ENCODE peak calls at places on chromosomes 7 and 10, in nine cellular contexts. U is GM23248, O is SK-N-SH, M is HCT116, C is OCI-LY7, N is neural progenitor cell, H is hepatocyte, X is PC-3, K is MM.1S. G is an unnamed sample.
A peak's percentile ranks its signal among the peaks of the same experiment; 100 is the strongest.

GRCh38 chr7:80294321-80294720 is 159.7 kb downstream of the GNAI1 start:
- DNase-seq in U (peak; percentile 52), O (no peak), M (no peak), C (no peak), N (no peak), H (no peak), X (no peak), K (no peak), G (no peak)

GRCh38 chr10:5960070-5960972 is 17.0 kb downstream of the IL15RA start:
- DNase-seq in U (peak; percentile 21), O (no peak), M (no peak), C (no peak), N (no peak), H (no peak), X (no peak), K (no peak), G (no peak)

GRCh38 chr10:80555415-80555814 is 17.7 kb downstream of the SH2D4B start:
- DNase-seq in U (no peak), O (no peak), M (no peak), C (no peak), N (no peak), H (no peak), X (no peak), K (no peak), G (peak; percentile 28)

GRCh38 chr10:47406870-47407648 is 23.0 kb upstream of the ZNF488 start:
- DNase-seq in U (peak; percentile 80), O (no peak), M (peak; percentile 96), C (no peak), N (no peak), H (peak; percentile 89), X (peak; percentile 98), K (no peak), G (peak; percentile 17)

GRCh38 chr10:46550795-46551700 is 5.4 kb downstream of the GPRIN2 start:
- DNase-seq in U (no peak), O (no peak), M (no peak), C (no peak), N (no peak), H (no peak), X (no peak), K (no peak), G (no peak)

GRCh38 chr7:11754933-11755332 is 77.1 kb downstream of the THSD7A start:
- DNase-seq in U (no peak), O (no peak), M (no peak), C (no peak), N (no peak), H (no peak), X (no peak), K (no peak), G (peak; percentile 21)

GRCh38 chr10:75014516-75015230 is 96.8 kb upstream of the SAMD8 start:
- DNase-seq in U (no peak), O (no peak), M (no peak), C (no peak), N (no peak), H (no peak), X (no peak), K (peak; percentile 76), G (no peak)

GRCh38 chr7:157205438-157205837 is 66.7 kb downstream of the UBE3C start:
- DNase-seq in U (no peak), O (no peak), M (no peak), C (no peak), N (no peak), H (no peak), X (no peak), K (no peak), G (no peak)

GRCh38 chr10:21517983-21518628 is 7.4 kb downstream of the SKIDA1 start:
- DNase-seq in U (peak; percentile 76), O (no peak), M (no peak), C (no peak), N (peak; percentile 67), H (no peak), X (peak; percentile 50), K (no peak), G (peak; percentile 53)

GRCh38 chr7:157991761-157992160 is 595.9 kb downstream of the PTPRN2 start:
- DNase-seq in U (no peak), O (no peak), M (no peak), C (no peak), N (no peak), H (no peak), X (no peak), K (no peak), G (no peak)

GRCh38 chr10:19971343-19971742 is 155.1 kb downstream of the PLXDC2 start:
- DNase-seq in U (no peak), O (no peak), M (no peak), C (no peak), N (no peak), H (no peak), X (no peak), K (no peak), G (no peak)

GRCh38 chr7:4738711-4739527 is 36.5 kb upstream of the AP5Z1 start:
- DNase-seq in U (peak; percentile 91), O (peak; percentile 87), M (peak; percentile 73), C (no peak), N (peak; percentile 81), H (peak; percentile 75), X (no peak), K (peak; percentile 29), G (peak; percentile 59)

GRCh38 chr10:50504389-50504788 is 119.4 kb downstream of the SGMS1 start:
- DNase-seq in U (no peak), O (no peak), M (no peak), C (no peak), N (no peak), H (no peak), X (no peak), K (no peak), G (no peak)

GRCh38 chr7:127954371-127954770 is 76.9 kb downstream of the LRRC4 start:
- DNase-seq in U (no peak), O (no peak), M (no peak), C (no peak), N (no peak), H (no peak), X (no peak), K (no peak), G (no peak)

GRCh38 chr10:110556993-110557601 is 10.4 kb upstream of the SMC3 start:
- DNase-seq in U (peak; percentile 83), O (peak; percentile 41), M (peak; percentile 73), C (peak; percentile 79), N (peak; percentile 73), H (peak; percentile 44), X (peak; percentile 51), K (peak; percentile 61), G (peak; percentile 93)

GRCh38 chr10:47136866-47137265 is 163.1 kb upstream of the GDF10 start:
- DNase-seq in U (peak; percentile 59), O (no peak), M (no peak), C (no peak), N (no peak), H (no peak), X (no peak), K (no peak), G (no peak)

GRCh38 chr10:30433286-30433778 is 652 bp upstream of the MAP3K8 start:
- DNase-seq in U (peak; percentile 88), O (peak; percentile 78), M (peak; percentile 64), C (peak; percentile 38), N (peak; percentile 94), H (peak; percentile 90), X (peak; percentile 61), K (peak; percentile 54), G (peak; percentile 87)

GRCh38 chr10:22029450-22030236 is 26.1 kb upstream of the DNAJC1 start:
- DNase-seq in U (no peak), O (no peak), M (no peak), C (no peak), N (no peak), H (no peak), X (no peak), K (no peak), G (no peak)

GRCh38 chr7:55144333-55144954 is 125.6 kb downstream of the EGFR start:
- DNase-seq in U (no peak), O (peak; percentile 79), M (no peak), C (no peak), N (peak; percentile 35), H (no peak), X (no peak), K (no peak), G (peak; percentile 73)

GRCh38 chr7:14720792-14721191 is 181.8 kb downstream of the DGKB start:
- DNase-seq in U (peak; percentile 17), O (no peak), M (no peak), C (no peak), N (no peak), H (no peak), X (no peak), K (no peak), G (no peak)

DNA sequence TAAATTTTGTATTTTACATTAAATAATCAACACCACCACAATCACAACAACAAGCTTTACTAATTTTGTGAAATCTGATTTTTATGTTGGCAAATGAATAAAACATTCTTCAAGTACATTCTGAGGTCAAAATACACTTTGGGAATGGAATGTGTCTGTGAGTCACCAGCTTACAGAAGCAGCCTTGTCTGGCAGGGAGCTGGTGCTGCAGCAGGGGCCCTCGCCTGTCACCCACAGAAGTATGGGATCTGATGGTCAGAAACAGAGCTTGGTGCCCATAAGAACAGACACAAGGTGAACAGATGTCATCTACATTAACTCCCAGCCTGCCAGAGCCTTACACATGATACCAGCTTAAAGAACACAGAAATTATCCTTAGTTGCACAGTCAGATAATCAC is 496.9 kb downstream of the CCSER2 start:
- DNase-seq in U (peak; percentile 57), O (peak; percentile 55), M (no peak), C (no peak), N (no peak), H (peak; percentile 56), X (no peak), K (no peak), G (no peak)
- H3K27ac ChIP-seq in U (no peak overlapping the region), O (no peak overlapping the region), M (no peak overlapping the region), C (no peak overlapping the region), N (no peak overlapping the region), H (no peak overlapping the region), X (no peak overlapping the region), K (no peak overlapping the region), G (no peak overlapping the region)

GRCh38 chr7:26155531-26156375 is 3.8 kb downstream of the NFE2L3 start:
- DNase-seq in U (peak; percentile 69), O (no peak), M (no peak), C (no peak), N (no peak), H (no peak), X (peak; percentile 61), K (no peak), G (peak; percentile 61)
- TF ChIP-seq EZH2phosphoT487 in U (no peak), O (no peak), M (no peak), C (no peak), N (no peak), H (no peak), X (no peak), K (no peak), G (no peak)

DNA sequence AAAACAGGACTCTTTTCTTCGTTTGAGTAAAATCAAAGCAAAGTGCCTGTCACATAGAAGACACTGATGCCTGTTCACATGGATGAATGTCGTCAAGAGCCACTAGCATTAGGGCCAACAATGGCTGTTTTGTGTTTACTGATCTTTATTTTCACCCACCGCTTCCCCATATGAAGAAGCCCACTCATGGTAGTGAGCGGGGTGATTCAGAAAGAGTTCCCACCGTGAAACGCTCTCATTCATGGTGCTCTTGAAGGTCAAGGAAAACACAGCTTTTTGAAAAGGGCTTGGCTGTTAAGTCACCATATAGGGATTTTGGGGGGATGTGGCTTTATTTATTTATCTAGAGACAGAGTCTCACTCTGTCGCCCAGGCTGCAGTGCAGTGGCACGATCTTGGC is 12.5 kb downstream of the PROSER2 start:
- DNase-seq in U (no peak), O (no peak), M (no peak), C (no peak), N (no peak), H (no peak), X (no peak), K (no peak), G (no peak)
- H3K27ac ChIP-seq in U (no peak overlapping the region), O (no peak overlapping the region), M (no peak overlapping the region), C (no peak overlapping the region), N (no peak overlapping the region), H (no peak overlapping the region), X (no peak overlapping the region), K (no peak overlapping the region), G (no peak overlapping the region)

GRCh38 chr10:70683601-70684329 is 11.5 kb downstream of the ADAMTS14 start:
- DNase-seq in U (no peak), O (no peak), M (no peak), C (no peak), N (no peak), H (no peak), X (no peak), K (no peak), G (no peak)
- TF ChIP-seq EZH2phosphoT487 in U (no peak), O (no peak), M (no peak), C (no peak), N (no peak), H (no peak), X (no peak), K (no peak), G (no peak)